ENCODE peak calls at places on chromosomes 5 and 9, in nine cellular contexts. Z is GM04503; P is stimulated activated CD8-positive, alpha-beta memory T cell treated with anti-CD3 and anti-CD28 coated beads, Interleukin-15, amount 100 ng/mL, for 4 hours; B is activated CD4-positive, CD25-positive, alpha-beta regulatory T cell treated with anti-CD3 and anti-CD28 coated beads, Interleukin-2, amount 50 U/mL, for 16 hours; K is AG20443; I is NCI-H1694 treated with DMSO at 0.1 percent for 48 hours; A is activated CD8-positive, alpha-beta memory T cell treated with anti-CD3 and anti-CD28 coated beads for 24 hours; C is T-cell; V is GM19239. F is an unnamed sample.

GRCh38 chr9:75391497-75391896 is 303.2 kb downstream of the OSTF1 start:
- DNase-seq in C (no peak), K (no peak), P (no peak), B (no peak), Z (no peak), V (no peak), A (no peak), I (no peak), F (no peak)

GRCh38 chr9:5499889-5500398 is 10.4 kb upstream of the PDCD1LG2 start:
- DNase-seq in I (no peak), A (no peak), Z (no peak), K (no peak), C (no peak), V (no peak), P (no peak), B (no peak), F (no peak)

GRCh38 chr5:44002381-44002901 is 386.8 kb downstream of the FGF10 start:
- DNase-seq in A (no peak), B (no peak), P (no peak), I (no peak), K (peak; percentile 47), C (no peak), Z (no peak), V (no peak), F (no peak)

GRCh38 chr5:62084391-62084790 is 221.6 kb upstream of the KIF2A start:
- DNase-seq in I (no peak), A (no peak), P (no peak), C (no peak), B (no peak), Z (no peak), V (no peak), K (no peak), F (no peak)

GRCh38 chr5:133331866-133332731 is 280.2 kb downstream of the FSTL4 start:
- DNase-seq in C (no peak), V (no peak), B (no peak), P (no peak), Z (no peak), K (no peak), I (no peak), A (no peak), F (no peak)

GRCh38 chr9:107650321-107650720 is 160.8 kb upstream of the KLF4 start:
- DNase-seq in K (peak; percentile 80), C (no peak), P (no peak), V (no peak), A (no peak), Z (no peak), B (no peak), I (no peak), F (no peak)

GRCh38 chr5:108266235-108266634 is 115.7 kb downstream of the FBXL17 start:
- DNase-seq in V (no peak), C (no peak), B (no peak), K (peak; percentile 7), P (no peak), Z (no peak), A (no peak), I (no peak), F (no peak)

GRCh38 chr5:80343067-80343466 is 23.3 kb downstream of the SPZ1 start:
- DNase-seq in C (no peak), K (no peak), A (no peak), Z (no peak), V (no peak), I (no peak), B (no peak), P (no peak), F (no peak)

GRCh38 chr5:111224561-111224989 is 391 bp downstream of the CAMK4 start:
- DNase-seq in V (no peak), K (no peak), Z (no peak), C (no peak), P (no peak), B (no peak), A (peak; percentile 84), I (no peak), F (no peak)

F was measured in T-helper 1 cell.